ENCODE peak calls at places on chromosomes 13 and 19, in six cellular contexts. C, P, V, U, R and F are unnamed samples.

GRCh38 chr19:3028305-3029069 is 593 bp downstream of the TLE2 start:
- DNase-seq in V (no peak), R (no peak), U (no peak), C (no peak), P (no peak), F (no peak)

GRCh38 chr19:41325947-41326706 is 16.2 kb downstream of the CCDC97 start:
- DNase-seq in R (peak), P (peak), U (no peak), V (no peak), C (no peak), F (no peak)

GRCh38 chr19:8363803-8364771 is at the start of gene ANGPTL4:
- DNase-seq in V (peak), U (peak), P (peak), R (no peak), C (peak), F (no peak)

GRCh38 chr19:48873476-48874308 is 1.5 kb downstream of the PPP1R15A start:
- DNase-seq in C (peak), V (no peak), P (peak), U (no peak), R (no peak), F (no peak)

GRCh38 chr13:81001828-81002385 is 661.0 kb upstream of the SPRY2 start:
- DNase-seq in V (no peak), P (no peak), U (no peak), C (peak), R (no peak), F (no peak)

GRCh38 chr13:95494082-95494681 is 58.3 kb upstream of the CLDN10 start:
- DNase-seq in V (no peak), P (peak), R (no peak), U (no peak), C (peak), F (peak)

GRCh38 chr13:27797228-27797624 is 4.9 kb downstream of the GSX1 start:
- DNase-seq in P (peak), V (no peak), U (no peak), R (no peak), C (peak), F (no peak)

GRCh38 chr19:5403968-5404640 is 51.1 kb upstream of the ZNRF4 start:
- DNase-seq in C (peak), V (peak), P (peak), U (peak), R (no peak), F (peak)

GRCh38 chr13:113374511-113375175 is 10.7 kb upstream of the GRTP1 start:
- DNase-seq in C (no peak), V (no peak), P (no peak), R (no peak), U (no peak), F (no peak)

GRCh38 chr19:31066385-31066784 is 282.9 kb downstream of the TSHZ3 start:
- DNase-seq in U (no peak), P (peak), R (no peak), C (peak), V (no peak), F (peak)

GRCh38 chr19:3857449-3858003 is 11.3 kb downstream of the ZFR2 start:
- DNase-seq in R (peak), P (no peak), V (no peak), U (no peak), C (no peak), F (no peak)

GRCh38 chr19:18746393-18747167 is 44.5 kb downstream of the COMP start:
- DNase-seq in V (no peak), C (no peak), P (no peak), R (no peak), U (no peak), F (no peak)

GRCh38 chr13:20360041-20360491 is 127.9 kb upstream of the GJB6 start:
- DNase-seq in P (peak), V (no peak), C (peak), U (no peak), R (no peak), F (no peak)

GRCh38 chr13:113433391-113433916 is 19.8 kb downstream of the ADPRHL1 start:
- DNase-seq in P (no peak), U (no peak), R (no peak), V (no peak), C (no peak), F (no peak)

GRCh38 chr19:46610851-46611770 is 10.0 kb downstream of the CALM3 start:
- DNase-seq in U (peak), C (no peak), V (no peak), R (peak), P (peak), F (no peak)

GRCh38 chr13:100235311-100235901 is 146.5 kb downstream of the PCCA start:
- DNase-seq in R (no peak), V (no peak), C (peak), U (no peak), P (peak), F (peak)

GRCh38 chr13:40558656-40559055 is 107.8 kb downstream of the FOXO1 start:
- DNase-seq in V (no peak), R (no peak), C (peak), U (no peak), P (no peak), F (no peak)

GRCh38 chr19:56405062-56405461 is 930 bp downstream of the ZNF583 start:
- DNase-seq in C (no peak), V (no peak), P (no peak), R (no peak), U (no peak), F (no peak)

GRCh38 chr13:59034198-59034597 is 1129.5 kb downstream of the DIAPH3 start:
- DNase-seq in R (no peak), V (no peak), U (no peak), C (no peak), P (no peak), F (no peak)

GRCh38 chr19:34808566-34808965 is 35.6 kb upstream of the ZNF599 start:
- DNase-seq in C (peak), V (no peak), U (no peak), P (peak), R (no peak), F (peak)

GRCh38 chr19:34838248-34838647 is 65.2 kb upstream of the ZNF599 start:
- DNase-seq in R (no peak), C (peak), P (no peak), U (no peak), V (no peak), F (no peak)

GRCh38 chr13:112911285-112911701 is 57.7 kb upstream of the MCF2L start:
- DNase-seq in C (no peak), R (no peak), U (no peak), P (no peak), V (no peak), F (no peak)

GRCh38 chr13:113540523-113540922 is 44.0 kb upstream of the TFDP1 start:
- DNase-seq in R (no peak), V (no peak), U (no peak), C (no peak), P (no peak), F (no peak)

DNA sequence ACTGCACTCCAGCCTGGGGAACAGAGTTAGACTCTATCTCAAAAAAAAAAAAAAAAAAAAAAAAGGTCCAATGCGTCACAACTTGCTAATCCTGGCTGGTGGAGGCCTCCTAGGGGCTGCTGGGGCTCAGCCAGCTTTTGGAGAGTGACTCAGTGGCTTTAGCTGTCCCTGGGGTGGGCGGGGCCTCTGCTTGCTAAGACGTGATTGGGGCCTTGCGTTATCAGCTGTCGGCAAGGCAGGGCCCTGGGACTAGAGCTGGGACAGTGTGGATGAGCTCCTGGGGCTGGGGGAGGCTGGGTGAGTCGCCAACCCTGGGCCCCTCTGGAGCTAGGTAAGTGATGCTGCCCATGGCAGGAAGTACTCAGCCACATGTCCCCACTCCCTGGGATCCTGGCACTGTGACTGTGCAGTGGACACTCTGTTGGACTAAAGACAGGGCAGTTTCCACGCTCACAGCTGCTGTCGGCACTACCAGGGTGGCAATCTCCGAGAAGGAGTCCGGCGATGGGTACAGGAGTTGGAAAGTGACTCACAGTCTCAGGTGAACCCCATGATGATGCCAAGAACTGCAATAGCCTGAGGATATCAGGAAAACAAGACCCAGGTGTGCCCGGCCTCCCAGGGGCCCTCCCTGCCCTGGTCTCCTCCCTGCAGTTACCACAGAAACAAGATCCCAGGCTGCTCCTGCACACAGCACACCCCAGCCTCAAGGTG is 32.2 kb downstream of the F2RL3 start:
- DNase-seq in P (peak), U (no peak), R (no peak), C (peak), V (no peak), F (peak)
- H3K4me3 ChIP-seq in P (no peak), U (no peak), R (no peak), C (no peak), V (no peak), F (no peak)

DNA sequence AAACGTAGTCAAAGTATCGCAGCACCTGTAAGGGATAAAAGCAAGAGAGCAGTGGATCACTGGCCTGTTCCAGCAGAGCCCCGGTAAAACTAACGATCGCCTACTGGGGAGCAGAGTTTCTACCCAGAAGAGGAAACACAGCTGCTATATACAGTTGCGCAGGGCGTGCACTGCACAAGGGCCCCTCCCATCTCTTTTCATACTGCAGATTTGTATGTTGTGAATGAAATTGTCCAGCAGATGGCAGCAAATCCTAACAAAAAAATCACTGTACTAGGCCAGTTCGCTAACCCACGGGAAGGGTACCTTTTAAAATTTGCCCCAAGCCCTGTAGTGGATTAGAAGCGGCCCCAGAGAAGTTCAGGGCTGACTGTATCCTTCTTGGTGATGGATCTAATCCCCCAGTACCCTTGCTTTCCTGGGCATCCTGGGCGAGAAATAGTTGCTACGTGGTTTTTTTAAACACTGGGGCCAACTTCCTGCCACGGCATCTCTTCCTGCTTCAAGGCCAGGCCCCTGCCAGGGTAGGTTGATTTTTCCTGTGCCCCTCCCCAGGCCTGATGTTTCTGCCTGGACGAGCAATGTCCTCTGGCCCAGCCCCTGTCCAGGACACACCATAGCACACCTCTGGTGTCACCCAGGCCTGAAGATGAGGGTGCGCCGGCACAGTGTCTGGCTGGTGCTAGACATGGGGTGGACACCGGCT is 127.0 kb downstream of the IER2 start:
- DNase-seq in V (peak), U (peak), R (no peak), P (peak), C (peak), F (peak)
- TF ChIP-seq CTCF in V (peak), U (peak), R (peak), P (peak), C (peak), F (peak)

GRCh38 chr13:43988302-43988701 is 108.6 kb downstream of the LACC1 start:
- DNase-seq in C (peak), R (no peak), P (no peak), V (no peak), U (no peak), F (no peak)
- H3K4me3 ChIP-seq in C (no peak), R (no peak), P (no peak), V (no peak), U (no peak), F (no peak)

GRCh38 chr19:27689734-27690241 is 1523.2 kb downstream of the UQCRFS1 start:
- DNase-seq in P (no peak), R (no peak), V (no peak), U (no peak), C (no peak), F (no peak)

GRCh38 chr19:27691991-27692390 is 1521.0 kb downstream of the UQCRFS1 start:
- DNase-seq in V (no peak), R (no peak), C (no peak), P (no peak), U (no peak), F (no peak)

GRCh38 chr19:27694361-27695055 is 1518.4 kb downstream of the UQCRFS1 start:
- DNase-seq in P (no peak), V (no peak), R (no peak), U (no peak), C (no peak), F (no peak)
- TF ChIP-seq CTCF in P (no peak), V (no peak), R (no peak), U (no peak), C (no peak), F (no peak)

DNA sequence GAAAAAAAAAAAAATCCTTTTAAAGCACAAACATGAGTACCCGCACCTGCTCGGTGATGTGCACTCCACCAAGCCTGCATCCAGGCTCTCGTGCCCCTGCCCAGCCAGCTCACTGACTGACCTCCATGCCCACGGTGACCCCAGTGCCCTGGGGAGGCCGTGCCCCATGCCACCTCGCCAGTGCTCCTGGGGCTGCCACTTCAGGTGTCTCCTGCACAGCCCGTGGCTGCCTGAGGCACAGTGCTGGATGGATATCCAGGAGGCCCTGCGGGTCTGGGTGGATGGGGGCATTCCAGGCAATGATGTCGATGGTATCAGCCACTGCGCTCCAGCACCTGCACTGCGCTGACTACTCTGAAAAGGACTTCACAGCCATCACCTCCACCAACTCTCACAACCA is 9.0 kb downstream of the PPP6R1 start:
- DNase-seq in V (no peak), U (no peak), C (no peak), P (no peak), R (no peak), F (no peak)
- H3K4me3 ChIP-seq in V (no peak), U (no peak), C (no peak), P (no peak), R (no peak), F (no peak)

DNA sequence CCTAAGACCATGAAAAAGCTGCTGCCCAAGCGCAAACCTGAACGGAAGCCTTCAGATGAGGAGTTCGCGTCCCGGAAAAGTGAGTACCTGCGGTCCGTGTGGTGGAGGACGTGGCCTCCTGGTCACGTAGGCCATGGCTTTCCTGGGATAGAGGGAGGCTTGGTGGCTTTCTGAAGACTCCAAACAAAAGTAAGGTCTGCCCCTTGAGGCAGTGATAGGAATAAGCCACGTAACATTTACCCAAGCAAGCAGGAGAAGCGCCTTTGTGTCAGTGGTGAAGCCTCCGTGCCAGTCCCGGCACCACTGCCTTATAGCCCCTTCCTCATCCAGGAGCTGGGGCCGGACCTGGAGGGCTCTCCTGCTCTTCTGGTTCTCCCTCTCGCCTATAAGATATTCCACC is 34.3 kb upstream of the TEX29 start:
- DNase-seq in P (no peak), V (no peak), C (no peak), U (no peak), R (no peak), F (no peak)
- TF ChIP-seq CTCF in P (no peak), V (no peak), C (no peak), U (no peak), R (no peak), F (no peak)